ENCODE peak calls at places on chromosomes 16 and 17, in seven cellular contexts. E is HEK293T; H is H7; V is heart right ventricle; S is stimulated activated CD4-positive, alpha-beta T cell treated with anti-CD3 and anti-CD28 coated beads, Interleukin-4, amount 100 ng/mL, for 24 hours; C is NB4; Q is SHP77. T is an unnamed sample.
A peak's percentile ranks its signal among the peaks of the same experiment; 100 is the strongest.

GRCh38 chr16:66152841-66153525 is 213.5 kb upstream of the CDH5 start:
- DNase-seq in E (no peak), H (no peak), V (no peak), S (no peak), C (no peak), Q (no peak), T (no peak)

GRCh38 chr17:4101799-4102405 is 40.9 kb downstream of the ZZEF1 start:
- DNase-seq in E (no peak), H (no peak), V (no peak), S (no peak), C (no peak), Q (no peak), T (no peak)

GRCh38 chr17:44353656-44354331 is 8.7 kb downstream of the GRN start:
- DNase-seq in E (no peak), H (peak; percentile 92), V (no peak), S (no peak), C (no peak), Q (no peak), T (no peak)

GRCh38 chr16:23368469-23368868 is 66.4 kb downstream of the SCNN1B start:
- DNase-seq in E (no peak), H (no peak), V (no peak), S (no peak), C (no peak), Q (no peak), T (no peak)

GRCh38 chr16:20004931-20005330 is 68.8 kb downstream of the GPR139 start:
- DNase-seq in E (peak; percentile 22), H (peak; percentile 74), V (no peak), S (no peak), C (no peak), Q (no peak), T (no peak)

GRCh38 chr17:38606646-38607611 is 1.2 kb upstream of the SRCIN1 start:
- DNase-seq in E (no peak), H (peak; percentile 61), V (peak; percentile 64), S (no peak), C (no peak), Q (no peak), T (peak; percentile 53)

GRCh38 chr17:73027130-73027741 is 65.3 kb downstream of the SLC39A11 start:
- DNase-seq in E (no peak), H (no peak), V (no peak), S (no peak), C (no peak), Q (no peak), T (no peak)

GRCh38 chr16:31136287-31136662 is 748 bp upstream of the PRSS8 start:
- DNase-seq in E (no peak), H (no peak), V (no peak), S (no peak), C (no peak), Q (no peak), T (no peak)

GRCh38 chr16:61289141-61289540 is 747.1 kb downstream of the CDH8 start:
- DNase-seq in E (no peak), H (no peak), V (no peak), S (no peak), C (no peak), Q (no peak), T (no peak)

GRCh38 chr16:31496670-31497069 is 11.5 kb downstream of the RUSF1 start:
- DNase-seq in E (no peak), H (no peak), V (no peak), S (no peak), C (no peak), Q (no peak), T (no peak)

GRCh38 chr17:18129041-18129502 is 20.5 kb downstream of the MYO15A start:
- DNase-seq in E (no peak), H (no peak), V (no peak), S (no peak), C (no peak), Q (peak; percentile 43), T (no peak)

GRCh38 chr17:57045868-57046671 is 39.0 kb upstream of the AKAP1 start:
- DNase-seq in E (no peak), H (peak; percentile 56), V (no peak), S (peak; percentile 23), C (peak; percentile 58), Q (no peak), T (no peak)